ENCODE peak calls at places on chromosome 11, in four cellular contexts. One of them, this sample, is unnamed.
A peak's percentile ranks its signal among the peaks of the same experiment; 100 is the strongest.

GRCh38 chr11:128848815-128849455 is 18.2 kb downstream of the KCNJ1 start:
- DNase-seq in HepG2: peak; percentile 14
- DNase-seq in GM23248: peak; percentile 60
- DNase-seq in astrocyte: no peak
- DNase-seq in this sample: peak; percentile 88

GRCh38 chr11:130761560-130762220 is 154.6 kb downstream of the SNX19 start:
- DNase-seq in HepG2: no peak
- DNase-seq in GM23248: no peak
- DNase-seq in astrocyte: no peak
- DNase-seq in this sample: peak; percentile 52

GRCh38 chr11:112828433-112828832 is 132.8 kb upstream of the NCAM1 start:
- DNase-seq in HepG2: no peak
- DNase-seq in GM23248: no peak
- DNase-seq in astrocyte: no peak
- DNase-seq in this sample: no peak

GRCh38 chr11:95256204-95256819 is 25.3 kb upstream of the SESN3 start:
- DNase-seq in HepG2: no peak
- DNase-seq in GM23248: no peak
- DNase-seq in astrocyte: peak; percentile 23
- DNase-seq in this sample: no peak

GRCh38 chr11:115249179-115249578 is 255.0 kb downstream of the CADM1 start:
- DNase-seq in HepG2: peak; percentile 58
- DNase-seq in GM23248: no peak
- DNase-seq in astrocyte: no peak
- DNase-seq in this sample: no peak

GRCh38 chr11:1055109-1055703 is 18.7 kb upstream of the MUC6 start:
- DNase-seq in HepG2: no peak
- DNase-seq in GM23248: no peak
- DNase-seq in astrocyte: no peak
- DNase-seq in this sample: no peak

GRCh38 chr11:78385205-78385604 is 32.4 kb downstream of the GAB2 start:
- DNase-seq in HepG2: no peak
- DNase-seq in GM23248: no peak
- DNase-seq in astrocyte: no peak
- DNase-seq in this sample: no peak

GRCh38 chr11:88420165-88420781 is 82.7 kb upstream of the CTSC start:
- DNase-seq in HepG2: no peak
- DNase-seq in GM23248: peak; percentile 95
- DNase-seq in astrocyte: peak; percentile 48
- DNase-seq in this sample: no peak

GRCh38 chr11:2300290-2300935 is 1.3 kb downstream of the C11orf21 start:
- DNase-seq in HepG2: no peak
- DNase-seq in GM23248: no peak
- DNase-seq in astrocyte: no peak
- DNase-seq in this sample: no peak

GRCh38 chr11:130827697-130828377 is 88.4 kb downstream of the SNX19 start:
- DNase-seq in HepG2: peak; percentile 57
- DNase-seq in GM23248: peak; percentile 95
- DNase-seq in astrocyte: peak; percentile 74
- DNase-seq in this sample: peak; percentile 77

GRCh38 chr11:75653532-75653931 is 15.3 kb downstream of the MAP6 start:
- DNase-seq in HepG2: no peak
- DNase-seq in GM23248: no peak
- DNase-seq in astrocyte: no peak
- DNase-seq in this sample: no peak

GRCh38 chr11:9726313-9727022 is 62.6 kb downstream of the SWAP70 start:
- DNase-seq in HepG2: peak; percentile 33
- DNase-seq in GM23248: peak; percentile 81
- DNase-seq in astrocyte: peak; percentile 88
- DNase-seq in this sample: no peak

GRCh38 chr11:2589538-2589934 is 110.3 kb downstream of the KCNQ1OT1 start:
- DNase-seq in HepG2: no peak
- DNase-seq in GM23248: no peak
- DNase-seq in astrocyte: no peak
- DNase-seq in this sample: no peak

GRCh38 chr11:10861799-10862198 is 3.9 kb upstream of the ZBED5 start:
- DNase-seq in HepG2: no peak
- DNase-seq in GM23248: no peak
- DNase-seq in astrocyte: no peak
- DNase-seq in this sample: no peak

GRCh38 chr11:6523253-6523652 is 26.2 kb downstream of the DNHD1 start:
- DNase-seq in HepG2: no peak
- DNase-seq in GM23248: peak; percentile 84
- DNase-seq in astrocyte: peak; percentile 71
- DNase-seq in this sample: no peak

GRCh38 chr11:47406896-47407745 is 1.3 kb upstream of the SLC39A13 start:
- DNase-seq in HepG2: no peak
- DNase-seq in GM23248: peak; percentile 38
- DNase-seq in astrocyte: no peak
- DNase-seq in this sample: peak; percentile 25

GRCh38 chr11:36684840-36685800 is 87.1 kb upstream of the RAG2 start:
- DNase-seq in HepG2: no peak
- DNase-seq in GM23248: no peak
- DNase-seq in astrocyte: no peak
- DNase-seq in this sample: no peak

GRCh38 chr11:9574556-9574805 is 1.0 kb downstream of the WEE1 start:
- DNase-seq in HepG2: no peak
- DNase-seq in GM23248: no peak
- DNase-seq in astrocyte: no peak
- DNase-seq in this sample: peak; percentile 67

GRCh38 chr11:19918302-19919049 is 205.8 kb downstream of the NAV2 start:
- DNase-seq in HepG2: no peak
- DNase-seq in GM23248: peak; percentile 60
- DNase-seq in astrocyte: peak; percentile 81
- DNase-seq in this sample: no peak

GRCh38 chr11:101553891-101554292 is 29.9 kb downstream of the TRPC6 start:
- DNase-seq in HepG2: no peak
- DNase-seq in GM23248: no peak
- DNase-seq in astrocyte: no peak
- DNase-seq in this sample: no peak

GRCh38 chr11:115982666-115983065 is 478.5 kb upstream of the CADM1 start:
- DNase-seq in HepG2: no peak
- DNase-seq in GM23248: no peak
- DNase-seq in astrocyte: no peak
- DNase-seq in this sample: no peak

GRCh38 chr11:111334495-111335123 is 36.3 kb downstream of the POU2AF3 start:
- DNase-seq in HepG2: peak; percentile 99
- DNase-seq in GM23248: no peak
- DNase-seq in astrocyte: no peak
- DNase-seq in this sample: no peak

GRCh38 chr11:971731-972365 is 46.2 kb downstream of the AP2A2 start:
- DNase-seq in HepG2: no peak
- DNase-seq in GM23248: no peak
- DNase-seq in astrocyte: no peak
- DNase-seq in this sample: no peak

GRCh38 chr11:27912916-27913315 is 195.0 kb downstream of the KIF18A start:
- DNase-seq in HepG2: no peak
- DNase-seq in GM23248: no peak
- DNase-seq in astrocyte: peak; percentile 57
- DNase-seq in this sample: no peak

GRCh38 chr11:111983187-111983986 is 41.8 kb upstream of the DLAT start:
- DNase-seq in HepG2: peak; percentile 91
- DNase-seq in GM23248: no peak
- DNase-seq in astrocyte: peak; percentile 67
- DNase-seq in this sample: peak; percentile 91

GRCh38 chr11:64723907-64724862 is 1.2 kb upstream of the NRXN2 start:
- DNase-seq in HepG2: no peak
- DNase-seq in GM23248: no peak
- DNase-seq in astrocyte: no peak
- DNase-seq in this sample: no peak
- H2AFZ ChIP-seq in HepG2: no peak overlapping the region
- H2AFZ ChIP-seq in GM23248: no peak overlapping the region
- H2AFZ ChIP-seq in astrocyte: no peak overlapping the region
- H2AFZ ChIP-seq in this sample: peak overlapping the region; percentile 99

DNA sequence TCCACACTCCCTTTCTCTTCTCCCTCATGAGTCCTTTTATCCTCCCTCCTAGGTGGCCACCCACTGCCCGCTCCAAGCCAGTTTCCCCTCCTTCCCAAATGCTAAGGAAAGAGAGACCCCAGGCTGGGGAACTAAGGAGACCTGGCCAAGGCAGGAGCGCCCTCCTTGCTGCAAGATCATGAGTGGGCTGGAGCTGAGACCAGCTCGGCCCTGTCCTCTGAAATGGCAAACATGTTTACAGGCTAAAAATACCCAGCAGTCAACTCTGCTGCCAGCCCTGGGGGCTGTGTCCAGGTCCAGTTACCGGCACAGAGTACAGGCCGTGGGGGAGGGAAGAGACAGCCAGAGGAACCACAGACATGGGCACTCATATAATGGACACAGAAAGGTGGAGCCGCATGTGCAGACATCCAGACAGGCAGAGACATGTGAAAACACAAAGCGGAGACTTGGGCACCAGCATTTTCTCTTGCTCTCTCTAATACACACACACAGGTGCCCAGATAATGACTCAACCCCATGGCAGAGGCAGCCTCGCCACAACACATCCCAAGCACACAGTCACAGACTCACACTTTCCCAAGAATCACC is 1.2 kb upstream of the AHNAK start:
- DNase-seq in HepG2: peak; percentile 81
- DNase-seq in GM23248: peak; percentile 41
- DNase-seq in astrocyte: no peak
- DNase-seq in this sample: peak; percentile 29
- H3K4me3 ChIP-seq in HepG2: peak overlapping the region; percentile 93
- H3K4me3 ChIP-seq in GM23248: peak overlapping the region; percentile 96
- H3K4me3 ChIP-seq in astrocyte: peak overlapping the region; percentile 95
- H3K4me3 ChIP-seq in this sample: peak overlapping the region; percentile 72

GRCh38 chr11:83648610-83649467 is 362.7 kb upstream of the CCDC90B start:
- DNase-seq in HepG2: peak; percentile 60
- DNase-seq in GM23248: peak; percentile 45
- DNase-seq in astrocyte: no peak
- DNase-seq in this sample: peak; percentile 35
- H3K4me2 ChIP-seq in HepG2: peak overlapping the region; percentile 15
- H3K4me2 ChIP-seq in GM23248: no peak overlapping the region
- H3K4me2 ChIP-seq in astrocyte: no peak overlapping the region
- H3K4me2 ChIP-seq in this sample: peak overlapping the region; percentile 2

GRCh38 chr11:44950036-44950624 is 553 bp downstream of the TP53I11 start:
- DNase-seq in HepG2: no peak
- DNase-seq in GM23248: peak; percentile 55
- DNase-seq in astrocyte: no peak
- DNase-seq in this sample: peak; percentile 80
- H2AFZ ChIP-seq in HepG2: no peak overlapping the region
- H2AFZ ChIP-seq in GM23248: peak overlapping the region; percentile 68
- H2AFZ ChIP-seq in astrocyte: peak overlapping the region; percentile 85
- H2AFZ ChIP-seq in this sample: no peak overlapping the region

GRCh38 chr11:105706025-105706530 is 96.2 kb downstream of the GRIA4 start:
- DNase-seq in HepG2: no peak
- DNase-seq in GM23248: no peak
- DNase-seq in astrocyte: no peak
- DNase-seq in this sample: no peak
- H3K4me3 ChIP-seq in HepG2: no peak overlapping the region
- H3K4me3 ChIP-seq in GM23248: no peak overlapping the region
- H3K4me3 ChIP-seq in astrocyte: no peak overlapping the region
- H3K4me3 ChIP-seq in this sample: no peak overlapping the region

GRCh38 chr11:67458266-67458665 is 3.1 kb downstream of the CABP4 start:
- DNase-seq in HepG2: no peak
- DNase-seq in GM23248: no peak
- DNase-seq in astrocyte: no peak
- DNase-seq in this sample: no peak
- H3K4me2 ChIP-seq in HepG2: no peak overlapping the region
- H3K4me2 ChIP-seq in GM23248: no peak overlapping the region
- H3K4me2 ChIP-seq in astrocyte: no peak overlapping the region
- H3K4me2 ChIP-seq in this sample: no peak overlapping the region

GRCh38 chr11:34192481-34193401 is 87.3 kb downstream of the NAT10 start:
- DNase-seq in HepG2: no peak
- DNase-seq in GM23248: peak; percentile 98
- DNase-seq in astrocyte: peak; percentile 93
- DNase-seq in this sample: peak; percentile 13
- H2AFZ ChIP-seq in HepG2: no peak overlapping the region
- H2AFZ ChIP-seq in GM23248: peak overlapping the region; percentile 82
- H2AFZ ChIP-seq in astrocyte: peak overlapping the region; percentile 33
- H2AFZ ChIP-seq in this sample: no peak overlapping the region

This sample was measured in neural progenitor cell.